ENCODE peak calls at places on chromosomes 3 and 15, in four cellular contexts. U is activated naive CD4-positive, alpha-beta T cell; E is aorta; C is CD8-positive, alpha-beta memory T cell. F is an unnamed sample.

GRCh38 chr15:39589815-39590644 is 9.2 kb downstream of the THBS1 start:
- DNase-seq in C (no peak), E (no peak), U (no peak), F (no peak)

GRCh38 chr15:82832601-82833209 is 23.3 kb downstream of the WHAMM start:
- DNase-seq in U (no peak), E (no peak), C (no peak), F (no peak)

GRCh38 chr15:58738051-58738707 is 11.3 kb downstream of the ADAM10 start:
- DNase-seq in U (no peak), C (no peak), E (no peak), F (no peak)

GRCh38 chr3:170811515-170811914 is 58.5 kb downstream of the RPL22L1 start:
- DNase-seq in C (no peak), U (no peak), E (no peak), F (no peak)

GRCh38 chr3:19937459-19938362 is 3.7 kb upstream of the EFHB start:
- DNase-seq in C (no peak), U (no peak), E (no peak), F (no peak)

GRCh38 chr3:149494022-149494758 is 19.7 kb downstream of the TM4SF4 start:
- DNase-seq in C (no peak), E (peak; percentile 83), U (no peak), F (peak; percentile 35)

GRCh38 chr3:129745253-129745652 is 138.8 kb upstream of the PLXND1 start:
- DNase-seq in E (no peak), U (no peak), C (no peak), F (no peak)

GRCh38 chr3:13812039-13812438 is 67.8 kb downstream of the WNT7A start:
- DNase-seq in U (no peak), C (no peak), E (peak; percentile 32), F (no peak)

GRCh38 chr3:140432176-140432753 is 245.6 kb upstream of the TRIM42 start:
- DNase-seq in C (no peak), E (no peak), U (no peak), F (no peak)

GRCh38 chr3:141959531-141959920 is 83.1 kb downstream of the ATP1B3 start:
- DNase-seq in E (no peak), U (no peak), C (no peak), F (no peak)

GRCh38 chr3:17213102-17213501 is 328.3 kb downstream of the PLCL2 start:
- DNase-seq in E (no peak), U (no peak), C (no peak), F (no peak)

GRCh38 chr3:13590841-13591515 is 42.1 kb downstream of the FBLN2 start:
- DNase-seq in C (no peak), E (peak; percentile 2), U (no peak), F (no peak)

GRCh38 chr3:171162986-171163723 is 136.6 kb upstream of the SLC2A2 start:
- DNase-seq in E (no peak), U (no peak), C (no peak), F (no peak)

GRCh38 chr15:99704444-99704838 is 28.8 kb downstream of the LYSMD4 start:
- DNase-seq in E (no peak), U (no peak), C (no peak), F (peak; percentile 78)

GRCh38 chr3:11556851-11557644 is 86.7 kb downstream of the VGLL4 start:
- DNase-seq in U (no peak), E (peak; percentile 76), C (peak; percentile 11), F (peak; percentile 75)

GRCh38 chr3:16182612-16183011 is 8.1 kb downstream of the GALNT15 start:
- DNase-seq in C (no peak), U (no peak), E (no peak), F (no peak)

GRCh38 chr15:45648521-45649200 is 13.8 kb downstream of the SQOR start:
- DNase-seq in E (no peak), C (no peak), U (no peak), F (no peak)

GRCh38 chr3:186932281-186933181 is 2.2 kb downstream of the ST6GAL1 start:
- DNase-seq in C (no peak), U (no peak), E (no peak), F (peak; percentile 58)

GRCh38 chr15:74380361-74381189 is 13.1 kb upstream of the CYP11A1 start:
- DNase-seq in E (peak; percentile 44), C (peak; percentile 32), U (no peak), F (no peak)

GRCh38 chr15:62455441-62455921 is 290.4 kb upstream of the C2CD4B start:
- DNase-seq in U (no peak), E (no peak), C (no peak), F (peak; percentile 56)

GRCh38 chr3:58351920-58352319 is 19.2 kb downstream of the PXK start:
- DNase-seq in U (no peak), E (no peak), C (no peak), F (no peak)

GRCh38 chr3:43998841-43999805 is 242.6 kb upstream of the TOPAZ1 start:
- DNase-seq in U (no peak), E (peak; percentile 74), C (no peak), F (no peak)

GRCh38 chr15:96166223-96167200 is 164.0 kb upstream of the NR2F2 start:
- DNase-seq in E (no peak), C (no peak), U (no peak), F (no peak)

GRCh38 chr3:142962520-142963265 is 781 bp downstream of the PAQR9 start:
- DNase-seq in U (no peak), C (no peak), E (no peak), F (peak; percentile 19)

GRCh38 chr3:194200422-194201060 is 64.6 kb downstream of the HES1 start:
- DNase-seq in E (no peak), C (no peak), U (no peak), F (no peak)

GRCh38 chr15:63178034-63178433 is 11.4 kb upstream of the RAB8B start:
- DNase-seq in C (no peak), U (no peak), E (no peak), F (no peak)

GRCh38 chr3:71051893-71052687 is 531.4 kb downstream of the FOXP1 start:
- DNase-seq in U (no peak), E (no peak), C (no peak), F (no peak)

GRCh38 chr3:4362523-4362922 is 59.4 kb downstream of the SETMAR start:
- DNase-seq in U (no peak), C (no peak), E (no peak), F (no peak)

GRCh38 chr15:36208868-36209582 is 370.4 kb upstream of the CDIN1 start:
- DNase-seq in U (no peak), C (no peak), E (no peak), F (no peak)

GRCh38 chr3:190790185-190790584 is 72.3 kb downstream of the GMNC start:
- DNase-seq in U (no peak), C (no peak), E (no peak), F (no peak)

GRCh38 chr3:31572605-31573459 is 40.1 kb downstream of the STT3B start:
- DNase-seq in E (no peak), U (no peak), C (no peak), F (no peak)

GRCh38 chr3:175704366-175705041 is 845.4 kb downstream of the NAALADL2 start:
- DNase-seq in C (no peak), U (no peak), E (no peak), F (no peak)

F was measured in heart right ventricle.